ENCODE peak calls at places on chromosome 13, in five cellular contexts. N is CD8-positive, alpha-beta memory T cell; Z is NCI-H82; P is upper lobe of left lung; E is transverse colon. W is an unnamed sample.
A peak's percentile ranks its signal among the peaks of the same experiment; 100 is the strongest.

GRCh38 chr13:60662595-60662994 is 265.6 kb downstream of the TDRD3 start:
- DNase-seq in N (no peak), Z (no peak), P (no peak), E (no peak), W (no peak)

GRCh38 chr13:84126671-84127171 is 244.4 kb upstream of the SLITRK1 start:
- DNase-seq in N (no peak), Z (peak; percentile 14), P (no peak), E (no peak), W (no peak)

GRCh38 chr13:46041335-46041934 is 11.1 kb downstream of the ZC3H13 start:
- DNase-seq in N (no peak), Z (no peak), P (no peak), E (no peak), W (no peak)

GRCh38 chr13:108154421-108154858 is 60.9 kb downstream of the LIG4 start:
- DNase-seq in N (no peak), Z (no peak), P (peak; percentile 74), E (peak; percentile 61), W (no peak)

GRCh38 chr13:59666504-59666903 is 497.2 kb downstream of the DIAPH3 start:
- DNase-seq in N (no peak), Z (peak; percentile 57), P (no peak), E (no peak), W (no peak)

GRCh38 chr13:113880651-113881611 is 17.1 kb upstream of the GAS6 start:
- DNase-seq in N (no peak), Z (no peak), P (no peak), E (no peak), W (no peak)

GRCh38 chr13:40103864-40104263 is 448.4 kb downstream of the COG6 start:
- DNase-seq in N (no peak), Z (no peak), P (no peak), E (no peak), W (no peak)

GRCh38 chr13:44331912-44332840 is 41.4 kb upstream of the SERP2 start:
- DNase-seq in N (no peak), Z (peak; percentile 100), P (peak; percentile 39), E (peak; percentile 58), W (no peak)

GRCh38 chr13:21625366-21625765 is 21.4 kb upstream of the MICU2 start:
- DNase-seq in N (no peak), Z (peak; percentile 51), P (no peak), E (peak; percentile 19), W (no peak)

GRCh38 chr13:24097064-24097463 is 63.5 kb upstream of the SPATA13 start:
- DNase-seq in N (no peak), Z (peak; percentile 65), P (no peak), E (no peak), W (no peak)

GRCh38 chr13:52010890-52011689 is at the start of gene ATP7B:
- DNase-seq in N (peak; percentile 10), Z (peak; percentile 74), P (peak; percentile 26), E (peak; percentile 34), W (no peak)

GRCh38 chr13:53012707-53013106 is 15.9 kb upstream of the OLFM4 start:
- DNase-seq in N (no peak), Z (no peak), P (no peak), E (no peak), W (no peak)

GRCh38 chr13:108272333-108272732 is 2.8 kb downstream of the TNFSF13B start:
- DNase-seq in N (no peak), Z (no peak), P (no peak), E (no peak), W (no peak)

GRCh38 chr13:33509642-33510229 is 224.2 kb upstream of the STARD13 start:
- DNase-seq in N (no peak), Z (no peak), P (peak; percentile 57), E (no peak), W (no peak)